ENCODE peak calls at places on chromosomes 2 and 18, in ten cellular contexts. One of them, this sample, is unnamed. For H3K9me3 and H3K4me1, the result is how much of the 10 kb centered on the place peaks cover.

GRCh38 chr2:173400760-173401159 is 46.1 kb downstream of the CDCA7 start:
- DNase-seq in thoracic aorta: no peak
- DNase-seq in CD8-positive, alpha-beta memory T cell: no peak
- DNase-seq in gastrocnemius medialis: no peak
- DNase-seq in A549: peak
- DNase-seq in aorta: no peak
- DNase-seq in prostate gland: no peak
- DNase-seq in endodermal cell: peak
- DNase-seq in neuronal stem cell: no peak
- DNase-seq in neural progenitor cell: peak
- DNase-seq in this sample: no peak

GRCh38 chr2:44730583-44730982 is 210.9 kb upstream of the SIX3 start:
- DNase-seq in thoracic aorta: no peak
- DNase-seq in endodermal cell: no peak
- DNase-seq in neural progenitor cell: no peak
- DNase-seq in aorta: no peak
- DNase-seq in neuronal stem cell: no peak
- DNase-seq in prostate gland: no peak
- DNase-seq in CD8-positive, alpha-beta memory T cell: no peak
- DNase-seq in gastrocnemius medialis: no peak
- DNase-seq in A549: peak
- DNase-seq in this sample: no peak

GRCh38 chr2:169933124-169933711 is 106.0 kb downstream of the UBR3 start:
- DNase-seq in gastrocnemius medialis: no peak
- DNase-seq in neuronal stem cell: no peak
- DNase-seq in thoracic aorta: no peak
- DNase-seq in CD8-positive, alpha-beta memory T cell: no peak
- DNase-seq in endodermal cell: no peak
- DNase-seq in aorta: no peak
- DNase-seq in neural progenitor cell: peak
- DNase-seq in prostate gland: no peak
- DNase-seq in A549: peak
- DNase-seq in this sample: no peak

GRCh38 chr2:217271813-217272212 is 411.9 kb upstream of the TNP1 start:
- DNase-seq in A549: no peak
- DNase-seq in CD8-positive, alpha-beta memory T cell: no peak
- DNase-seq in neural progenitor cell: no peak
- DNase-seq in gastrocnemius medialis: no peak
- DNase-seq in aorta: no peak
- DNase-seq in endodermal cell: no peak
- DNase-seq in thoracic aorta: no peak
- DNase-seq in neuronal stem cell: no peak
- DNase-seq in prostate gland: no peak
- DNase-seq in this sample: no peak

GRCh38 chr2:201348758-201349157 is 8.4 kb downstream of the FLACC1 start:
- DNase-seq in gastrocnemius medialis: no peak
- DNase-seq in aorta: no peak
- DNase-seq in endodermal cell: no peak
- DNase-seq in A549: no peak
- DNase-seq in prostate gland: no peak
- DNase-seq in thoracic aorta: no peak
- DNase-seq in CD8-positive, alpha-beta memory T cell: no peak
- DNase-seq in neural progenitor cell: peak
- DNase-seq in neuronal stem cell: no peak
- DNase-seq in this sample: no peak

GRCh38 chr2:207528980-207529329 is 807 bp upstream of the CREB1 start:
- DNase-seq in A549: peak
- DNase-seq in endodermal cell: no peak
- DNase-seq in gastrocnemius medialis: peak
- DNase-seq in thoracic aorta: no peak
- DNase-seq in prostate gland: no peak
- DNase-seq in aorta: no peak
- DNase-seq in neural progenitor cell: no peak
- DNase-seq in CD8-positive, alpha-beta memory T cell: peak
- DNase-seq in neuronal stem cell: no peak
- DNase-seq in this sample: no peak

GRCh38 chr2:134897932-134898331 is 20.7 kb upstream of the CCNT2 start:
- DNase-seq in A549: no peak
- DNase-seq in prostate gland: no peak
- DNase-seq in endodermal cell: no peak
- DNase-seq in neural progenitor cell: no peak
- DNase-seq in thoracic aorta: no peak
- DNase-seq in gastrocnemius medialis: no peak
- DNase-seq in neuronal stem cell: no peak
- DNase-seq in aorta: no peak
- DNase-seq in CD8-positive, alpha-beta memory T cell: no peak
- DNase-seq in this sample: no peak

GRCh38 chr2:69177063-69177771 is 164.2 kb downstream of the ANTXR1 start:
- DNase-seq in endodermal cell: peak
- DNase-seq in prostate gland: no peak
- DNase-seq in aorta: peak
- DNase-seq in A549: peak
- DNase-seq in neural progenitor cell: peak
- DNase-seq in thoracic aorta: peak
- DNase-seq in CD8-positive, alpha-beta memory T cell: no peak
- DNase-seq in neuronal stem cell: no peak
- DNase-seq in gastrocnemius medialis: peak
- DNase-seq in this sample: peak

GRCh38 chr2:143934170-143934912 is 585.6 kb downstream of the ZEB2 start:
- DNase-seq in neuronal stem cell: no peak
- DNase-seq in prostate gland: no peak
- DNase-seq in aorta: no peak
- DNase-seq in thoracic aorta: no peak
- DNase-seq in A549: no peak
- DNase-seq in CD8-positive, alpha-beta memory T cell: no peak
- DNase-seq in neural progenitor cell: peak
- DNase-seq in endodermal cell: peak
- DNase-seq in gastrocnemius medialis: no peak
- DNase-seq in this sample: no peak

GRCh38 chr2:105746177-105747080 is 1.7 kb downstream of the NCK2 start:
- DNase-seq in A549: no peak
- DNase-seq in neuronal stem cell: no peak
- DNase-seq in CD8-positive, alpha-beta memory T cell: peak
- DNase-seq in thoracic aorta: peak
- DNase-seq in neural progenitor cell: peak
- DNase-seq in gastrocnemius medialis: peak
- DNase-seq in endodermal cell: peak
- DNase-seq in prostate gland: peak
- DNase-seq in aorta: peak
- DNase-seq in this sample: peak

GRCh38 chr2:95158891-95159619 is 593 bp downstream of the ZNF514 start:
- DNase-seq in prostate gland: peak
- DNase-seq in neuronal stem cell: peak
- DNase-seq in endodermal cell: peak
- DNase-seq in neural progenitor cell: peak
- DNase-seq in aorta: peak
- DNase-seq in A549: peak
- DNase-seq in thoracic aorta: no peak
- DNase-seq in gastrocnemius medialis: peak
- DNase-seq in CD8-positive, alpha-beta memory T cell: no peak
- DNase-seq in this sample: peak

GRCh38 chr2:46257476-46257875 is 39.7 kb upstream of the EPAS1 start:
- DNase-seq in prostate gland: no peak
- DNase-seq in endodermal cell: no peak
- DNase-seq in neural progenitor cell: no peak
- DNase-seq in aorta: no peak
- DNase-seq in neuronal stem cell: no peak
- DNase-seq in gastrocnemius medialis: no peak
- DNase-seq in A549: no peak
- DNase-seq in thoracic aorta: no peak
- DNase-seq in CD8-positive, alpha-beta memory T cell: no peak
- DNase-seq in this sample: no peak

GRCh38 chr2:177245010-177245422 is 19.5 kb downstream of the NFE2L2 start:
- DNase-seq in thoracic aorta: no peak
- DNase-seq in A549: peak
- DNase-seq in gastrocnemius medialis: no peak
- DNase-seq in prostate gland: no peak
- DNase-seq in aorta: no peak
- DNase-seq in neuronal stem cell: no peak
- DNase-seq in endodermal cell: peak
- DNase-seq in neural progenitor cell: no peak
- DNase-seq in CD8-positive, alpha-beta memory T cell: no peak
- DNase-seq in this sample: no peak

GRCh38 chr2:85775406-85776381 is 21.9 kb downstream of the ATOH8 start:
- DNase-seq in gastrocnemius medialis: no peak
- DNase-seq in neuronal stem cell: no peak
- DNase-seq in CD8-positive, alpha-beta memory T cell: peak
- DNase-seq in thoracic aorta: no peak
- DNase-seq in endodermal cell: no peak
- DNase-seq in aorta: no peak
- DNase-seq in prostate gland: no peak
- DNase-seq in A549: no peak
- DNase-seq in neural progenitor cell: no peak
- DNase-seq in this sample: no peak

GRCh38 chr2:41782306-41783158 is 265.3 kb upstream of the PKDCC start:
- DNase-seq in neural progenitor cell: peak
- DNase-seq in aorta: no peak
- DNase-seq in A549: peak
- DNase-seq in endodermal cell: peak
- DNase-seq in CD8-positive, alpha-beta memory T cell: peak
- DNase-seq in neuronal stem cell: peak
- DNase-seq in prostate gland: no peak
- DNase-seq in thoracic aorta: no peak
- DNase-seq in gastrocnemius medialis: no peak
- DNase-seq in this sample: no peak

GRCh38 chr18:57797209-57797651 is 5.9 kb downstream of the ATP8B1 start:
- DNase-seq in CD8-positive, alpha-beta memory T cell: no peak
- DNase-seq in endodermal cell: no peak
- DNase-seq in aorta: no peak
- DNase-seq in neural progenitor cell: peak
- DNase-seq in thoracic aorta: no peak
- DNase-seq in prostate gland: no peak
- DNase-seq in gastrocnemius medialis: no peak
- DNase-seq in A549: no peak
- DNase-seq in neuronal stem cell: no peak
- DNase-seq in this sample: peak

GRCh38 chr2:6970551-6970950 is 53.3 kb downstream of the RNF144A start:
- DNase-seq in gastrocnemius medialis: no peak
- DNase-seq in thoracic aorta: no peak
- DNase-seq in aorta: no peak
- DNase-seq in neural progenitor cell: no peak
- DNase-seq in A549: no peak
- DNase-seq in prostate gland: no peak
- DNase-seq in neuronal stem cell: no peak
- DNase-seq in CD8-positive, alpha-beta memory T cell: no peak
- DNase-seq in endodermal cell: peak
- DNase-seq in this sample: no peak
- H3K9me3 ChIP-seq in gastrocnemius medialis: under half
- H3K9me3 ChIP-seq in thoracic aorta: under half
- H3K9me3 ChIP-seq in aorta: under half
- H3K9me3 ChIP-seq in neural progenitor cell: under half
- H3K9me3 ChIP-seq in A549: under half
- H3K9me3 ChIP-seq in prostate gland: under half
- H3K9me3 ChIP-seq in neuronal stem cell: under half
- H3K9me3 ChIP-seq in CD8-positive, alpha-beta memory T cell: under half
- H3K9me3 ChIP-seq in endodermal cell: under half
- H3K9me3 ChIP-seq in this sample: under half

GRCh38 chr18:26466026-26466425 is 82.3 kb downstream of the KCTD1 start:
- DNase-seq in endodermal cell: no peak
- DNase-seq in gastrocnemius medialis: no peak
- DNase-seq in neuronal stem cell: no peak
- DNase-seq in aorta: no peak
- DNase-seq in A549: no peak
- DNase-seq in prostate gland: no peak
- DNase-seq in neural progenitor cell: no peak
- DNase-seq in CD8-positive, alpha-beta memory T cell: no peak
- DNase-seq in thoracic aorta: no peak
- DNase-seq in this sample: no peak
- H3K4me1 ChIP-seq in endodermal cell: under half
- H3K4me1 ChIP-seq in gastrocnemius medialis: under half
- H3K4me1 ChIP-seq in neuronal stem cell: under half
- H3K4me1 ChIP-seq in aorta: under half
- H3K4me1 ChIP-seq in A549: half or more
- H3K4me1 ChIP-seq in prostate gland: under half
- H3K4me1 ChIP-seq in neural progenitor cell: under half
- H3K4me1 ChIP-seq in CD8-positive, alpha-beta memory T cell: under half
- H3K4me1 ChIP-seq in thoracic aorta: under half
- H3K4me1 ChIP-seq in this sample: under half

GRCh38 chr2:117587310-117587709 is 227.2 kb upstream of the DDX18 start:
- DNase-seq in prostate gland: no peak
- DNase-seq in endodermal cell: no peak
- DNase-seq in CD8-positive, alpha-beta memory T cell: no peak
- DNase-seq in gastrocnemius medialis: no peak
- DNase-seq in thoracic aorta: no peak
- DNase-seq in neuronal stem cell: no peak
- DNase-seq in aorta: no peak
- DNase-seq in neural progenitor cell: no peak
- DNase-seq in A549: no peak
- DNase-seq in this sample: no peak
- H3K9me3 ChIP-seq in prostate gland: under half
- H3K9me3 ChIP-seq in endodermal cell: under half
- H3K9me3 ChIP-seq in CD8-positive, alpha-beta memory T cell: under half
- H3K9me3 ChIP-seq in gastrocnemius medialis: under half
- H3K9me3 ChIP-seq in thoracic aorta: under half
- H3K9me3 ChIP-seq in neuronal stem cell: under half
- H3K9me3 ChIP-seq in aorta: under half
- H3K9me3 ChIP-seq in neural progenitor cell: under half
- H3K9me3 ChIP-seq in A549: under half
- H3K9me3 ChIP-seq in this sample: under half

DNA sequence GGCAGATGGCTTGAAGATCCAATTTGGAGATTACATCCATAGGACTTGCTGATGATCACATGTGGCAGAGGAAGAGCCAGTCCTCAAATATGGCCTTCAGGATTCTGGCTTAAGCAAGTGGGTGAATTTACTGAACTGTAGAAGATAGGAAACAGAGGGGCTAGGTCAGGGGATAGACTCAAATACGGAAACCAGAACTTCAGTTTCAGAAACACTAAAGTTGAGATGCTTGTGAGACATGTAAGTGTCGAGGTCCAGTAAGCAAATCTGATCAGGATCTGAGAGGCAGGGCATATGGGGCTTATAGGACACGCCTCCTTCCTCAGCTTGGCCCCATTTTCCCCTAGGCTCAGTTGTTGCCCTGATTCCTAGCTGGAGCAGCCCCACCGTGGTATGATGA is 107.7 kb downstream of the LBH start:
- DNase-seq in endodermal cell: no peak
- DNase-seq in gastrocnemius medialis: no peak
- DNase-seq in neuronal stem cell: no peak
- DNase-seq in neural progenitor cell: no peak
- DNase-seq in aorta: no peak
- DNase-seq in A549: no peak
- DNase-seq in CD8-positive, alpha-beta memory T cell: no peak
- DNase-seq in thoracic aorta: no peak
- DNase-seq in prostate gland: no peak
- DNase-seq in this sample: no peak
- H3K4me1 ChIP-seq in endodermal cell: under half
- H3K4me1 ChIP-seq in gastrocnemius medialis: under half
- H3K4me1 ChIP-seq in neuronal stem cell: under half
- H3K4me1 ChIP-seq in neural progenitor cell: under half
- H3K4me1 ChIP-seq in aorta: under half
- H3K4me1 ChIP-seq in A549: under half
- H3K4me1 ChIP-seq in CD8-positive, alpha-beta memory T cell: under half
- H3K4me1 ChIP-seq in thoracic aorta: under half
- H3K4me1 ChIP-seq in prostate gland: under half
- H3K4me1 ChIP-seq in this sample: under half

GRCh38 chr2:2768476-2768875 is 437.4 kb upstream of the MYT1L start:
- DNase-seq in endodermal cell: no peak
- DNase-seq in neuronal stem cell: no peak
- DNase-seq in aorta: no peak
- DNase-seq in CD8-positive, alpha-beta memory T cell: no peak
- DNase-seq in gastrocnemius medialis: no peak
- DNase-seq in prostate gland: no peak
- DNase-seq in thoracic aorta: no peak
- DNase-seq in A549: no peak
- DNase-seq in neural progenitor cell: no peak
- DNase-seq in this sample: no peak
- H3K9me3 ChIP-seq in endodermal cell: under half
- H3K9me3 ChIP-seq in neuronal stem cell: under half
- H3K9me3 ChIP-seq in aorta: under half
- H3K9me3 ChIP-seq in CD8-positive, alpha-beta memory T cell: under half
- H3K9me3 ChIP-seq in gastrocnemius medialis: under half
- H3K9me3 ChIP-seq in prostate gland: under half
- H3K9me3 ChIP-seq in thoracic aorta: under half
- H3K9me3 ChIP-seq in A549: under half
- H3K9me3 ChIP-seq in neural progenitor cell: under half
- H3K9me3 ChIP-seq in this sample: under half